ENCODE peak calls at places on chromosomes 12 and 14, in ten cellular contexts. One of them, this sample, is unnamed.

GRCh38 chr14:69695664-69696527 is 71.0 kb upstream of the SRSF5 start:
- DNase-seq in SIG-M5: no peak
- DNase-seq in EL: no peak
- DNase-seq in keratinocyte: no peak
- DNase-seq in NCI-H1436: no peak
- DNase-seq in H4: no peak
- DNase-seq in esophagus muscularis mucosa: no peak
- DNase-seq in lower leg skin: no peak
- DNase-seq in foreskin fibroblast: no peak
- DNase-seq in stomach: peak; percentile 52
- DNase-seq in this sample: no peak

GRCh38 chr12:54616933-54617535 is 17.7 kb downstream of the LACRT start:
- DNase-seq in NCI-H1436: no peak
- DNase-seq in SIG-M5: no peak
- DNase-seq in EL: no peak
- DNase-seq in esophagus muscularis mucosa: no peak
- DNase-seq in lower leg skin: no peak
- DNase-seq in keratinocyte: no peak
- DNase-seq in stomach: no peak
- DNase-seq in foreskin fibroblast: no peak
- DNase-seq in H4: no peak
- DNase-seq in this sample: no peak

GRCh38 chr12:93429448-93429847 is 12.3 kb downstream of the UBE2N start:
- DNase-seq in keratinocyte: no peak
- DNase-seq in esophagus muscularis mucosa: no peak
- DNase-seq in NCI-H1436: no peak
- DNase-seq in H4: no peak
- DNase-seq in stomach: no peak
- DNase-seq in lower leg skin: no peak
- DNase-seq in SIG-M5: no peak
- DNase-seq in foreskin fibroblast: no peak
- DNase-seq in EL: no peak
- DNase-seq in this sample: no peak

GRCh38 chr14:32256606-32257005 is 53.5 kb upstream of the RNU6-8 start:
- DNase-seq in keratinocyte: no peak
- DNase-seq in esophagus muscularis mucosa: no peak
- DNase-seq in stomach: no peak
- DNase-seq in SIG-M5: no peak
- DNase-seq in lower leg skin: no peak
- DNase-seq in foreskin fibroblast: no peak
- DNase-seq in NCI-H1436: no peak
- DNase-seq in H4: no peak
- DNase-seq in EL: no peak
- DNase-seq in this sample: no peak

GRCh38 chr12:40446385-40446784 is 221.6 kb downstream of the LRRK2 start:
- DNase-seq in EL: peak; percentile 1
- DNase-seq in SIG-M5: no peak
- DNase-seq in lower leg skin: no peak
- DNase-seq in H4: peak; percentile 8
- DNase-seq in NCI-H1436: no peak
- DNase-seq in stomach: no peak
- DNase-seq in keratinocyte: peak; percentile 13
- DNase-seq in esophagus muscularis mucosa: no peak
- DNase-seq in foreskin fibroblast: peak; percentile 0
- DNase-seq in this sample: no peak

GRCh38 chr12:49091056-49091835 is 3.4 kb downstream of the DHH start:
- DNase-seq in SIG-M5: no peak
- DNase-seq in foreskin fibroblast: no peak
- DNase-seq in EL: no peak
- DNase-seq in stomach: no peak
- DNase-seq in H4: no peak
- DNase-seq in lower leg skin: no peak
- DNase-seq in NCI-H1436: no peak
- DNase-seq in esophagus muscularis mucosa: no peak
- DNase-seq in keratinocyte: no peak
- DNase-seq in this sample: no peak

GRCh38 chr12:93954160-93955112 is 193.9 kb upstream of the PLXNC1 start:
- DNase-seq in keratinocyte: no peak
- DNase-seq in lower leg skin: peak; percentile 66
- DNase-seq in EL: no peak
- DNase-seq in foreskin fibroblast: peak; percentile 85
- DNase-seq in SIG-M5: no peak
- DNase-seq in stomach: no peak
- DNase-seq in NCI-H1436: no peak
- DNase-seq in esophagus muscularis mucosa: no peak
- DNase-seq in H4: no peak
- DNase-seq in this sample: peak; percentile 75

GRCh38 chr14:105138021-105138541 is 30.5 kb downstream of the JAG2 start:
- DNase-seq in foreskin fibroblast: no peak
- DNase-seq in esophagus muscularis mucosa: no peak
- DNase-seq in H4: no peak
- DNase-seq in stomach: no peak
- DNase-seq in NCI-H1436: no peak
- DNase-seq in keratinocyte: no peak
- DNase-seq in EL: no peak
- DNase-seq in lower leg skin: no peak
- DNase-seq in SIG-M5: no peak
- DNase-seq in this sample: no peak

GRCh38 chr12:96194901-96195844 is 998 bp downstream of the ELK3 start:
- DNase-seq in foreskin fibroblast: peak; percentile 69
- DNase-seq in SIG-M5: peak; percentile 61
- DNase-seq in stomach: peak; percentile 54
- DNase-seq in esophagus muscularis mucosa: no peak
- DNase-seq in H4: peak; percentile 82
- DNase-seq in EL: peak; percentile 86
- DNase-seq in keratinocyte: no peak
- DNase-seq in lower leg skin: peak; percentile 59
- DNase-seq in NCI-H1436: no peak
- DNase-seq in this sample: peak; percentile 31

GRCh38 chr12:51391047-51391837 is at the start of gene GALNT6:
- DNase-seq in lower leg skin: no peak
- DNase-seq in NCI-H1436: no peak
- DNase-seq in EL: peak; percentile 53
- DNase-seq in keratinocyte: no peak
- DNase-seq in H4: no peak
- DNase-seq in foreskin fibroblast: no peak
- DNase-seq in stomach: peak; percentile 82
- DNase-seq in esophagus muscularis mucosa: no peak
- DNase-seq in SIG-M5: no peak
- DNase-seq in this sample: no peak

GRCh38 chr14:61609885-61610284 is 85.4 kb upstream of the HIF1A start:
- DNase-seq in EL: no peak
- DNase-seq in lower leg skin: no peak
- DNase-seq in H4: no peak
- DNase-seq in NCI-H1436: no peak
- DNase-seq in esophagus muscularis mucosa: no peak
- DNase-seq in SIG-M5: no peak
- DNase-seq in foreskin fibroblast: no peak
- DNase-seq in stomach: no peak
- DNase-seq in keratinocyte: no peak
- DNase-seq in this sample: no peak

GRCh38 chr14:51014086-51014485 is 69.8 kb upstream of the PYGL start:
- DNase-seq in H4: no peak
- DNase-seq in stomach: no peak
- DNase-seq in EL: peak; percentile 76
- DNase-seq in lower leg skin: peak; percentile 29
- DNase-seq in keratinocyte: no peak
- DNase-seq in NCI-H1436: no peak
- DNase-seq in SIG-M5: no peak
- DNase-seq in foreskin fibroblast: peak; percentile 69
- DNase-seq in esophagus muscularis mucosa: no peak
- DNase-seq in this sample: peak; percentile 72

GRCh38 chr12:69052613-69053408 is 119.8 kb upstream of the CPM start:
- DNase-seq in NCI-H1436: no peak
- DNase-seq in lower leg skin: no peak
- DNase-seq in H4: peak; percentile 87
- DNase-seq in stomach: no peak
- DNase-seq in keratinocyte: peak; percentile 44
- DNase-seq in EL: peak; percentile 91
- DNase-seq in SIG-M5: no peak
- DNase-seq in esophagus muscularis mucosa: no peak
- DNase-seq in foreskin fibroblast: peak; percentile 89
- DNase-seq in this sample: no peak

GRCh38 chr12:52285172-52285745 is 6.1 kb downstream of the KRT81 start:
- DNase-seq in SIG-M5: no peak
- DNase-seq in keratinocyte: peak; percentile 73
- DNase-seq in H4: no peak
- DNase-seq in stomach: no peak
- DNase-seq in lower leg skin: no peak
- DNase-seq in NCI-H1436: no peak
- DNase-seq in foreskin fibroblast: peak; percentile 46
- DNase-seq in EL: peak; percentile 90
- DNase-seq in esophagus muscularis mucosa: no peak
- DNase-seq in this sample: no peak

GRCh38 chr12:111170559-111170958 is 198.3 kb downstream of the PHETA1 start:
- DNase-seq in NCI-H1436: no peak
- DNase-seq in EL: no peak
- DNase-seq in foreskin fibroblast: no peak
- DNase-seq in SIG-M5: peak; percentile 95
- DNase-seq in H4: no peak
- DNase-seq in esophagus muscularis mucosa: no peak
- DNase-seq in stomach: no peak
- DNase-seq in keratinocyte: no peak
- DNase-seq in lower leg skin: peak; percentile 15
- DNase-seq in this sample: no peak

GRCh38 chr14:36870776-36871175 is 209.1 kb downstream of the PAX9 start:
- DNase-seq in H4: peak; percentile 5
- DNase-seq in stomach: no peak
- DNase-seq in SIG-M5: no peak
- DNase-seq in keratinocyte: no peak
- DNase-seq in esophagus muscularis mucosa: no peak
- DNase-seq in foreskin fibroblast: no peak
- DNase-seq in lower leg skin: no peak
- DNase-seq in NCI-H1436: no peak
- DNase-seq in EL: no peak
- DNase-seq in this sample: no peak

GRCh38 chr12:124703852-124704251 is 136.4 kb upstream of the NCOR2 start:
- DNase-seq in H4: no peak
- DNase-seq in NCI-H1436: no peak
- DNase-seq in EL: no peak
- DNase-seq in SIG-M5: no peak
- DNase-seq in stomach: no peak
- DNase-seq in keratinocyte: no peak
- DNase-seq in lower leg skin: no peak
- DNase-seq in esophagus muscularis mucosa: no peak
- DNase-seq in foreskin fibroblast: no peak
- DNase-seq in this sample: no peak

GRCh38 chr12:131583085-131583712 is 127.7 kb upstream of the SFSWAP start:
- DNase-seq in stomach: no peak
- DNase-seq in foreskin fibroblast: no peak
- DNase-seq in lower leg skin: no peak
- DNase-seq in SIG-M5: no peak
- DNase-seq in H4: no peak
- DNase-seq in EL: no peak
- DNase-seq in esophagus muscularis mucosa: no peak
- DNase-seq in keratinocyte: no peak
- DNase-seq in NCI-H1436: no peak
- DNase-seq in this sample: no peak

GRCh38 chr14:53391631-53392030 is 238.5 kb upstream of the DDHD1 start:
- DNase-seq in NCI-H1436: no peak
- DNase-seq in esophagus muscularis mucosa: no peak
- DNase-seq in SIG-M5: no peak
- DNase-seq in keratinocyte: peak; percentile 96
- DNase-seq in stomach: no peak
- DNase-seq in H4: no peak
- DNase-seq in foreskin fibroblast: peak; percentile 96
- DNase-seq in lower leg skin: no peak
- DNase-seq in EL: peak; percentile 89
- DNase-seq in this sample: no peak

GRCh38 chr14:104799657-104800599 is 973 bp upstream of the ZBTB42 start:
- DNase-seq in foreskin fibroblast: peak; percentile 77
- DNase-seq in NCI-H1436: peak; percentile 66
- DNase-seq in SIG-M5: no peak
- DNase-seq in lower leg skin: peak; percentile 65
- DNase-seq in H4: peak; percentile 52
- DNase-seq in keratinocyte: peak; percentile 13
- DNase-seq in stomach: peak; percentile 90
- DNase-seq in EL: peak; percentile 79
- DNase-seq in esophagus muscularis mucosa: peak; percentile 94
- DNase-seq in this sample: no peak

GRCh38 chr14:34059037-34059924 is 108.4 kb upstream of the EGLN3 start:
- DNase-seq in stomach: no peak
- DNase-seq in keratinocyte: no peak
- DNase-seq in H4: no peak
- DNase-seq in EL: peak; percentile 15
- DNase-seq in lower leg skin: no peak
- DNase-seq in NCI-H1436: no peak
- DNase-seq in SIG-M5: no peak
- DNase-seq in foreskin fibroblast: no peak
- DNase-seq in esophagus muscularis mucosa: peak; percentile 89
- DNase-seq in this sample: no peak

GRCh38 chr14:67270354-67270753 is 29.1 kb downstream of the PALS1 start:
- DNase-seq in H4: no peak
- DNase-seq in stomach: no peak
- DNase-seq in foreskin fibroblast: no peak
- DNase-seq in SIG-M5: no peak
- DNase-seq in EL: no peak
- DNase-seq in keratinocyte: no peak
- DNase-seq in NCI-H1436: no peak
- DNase-seq in esophagus muscularis mucosa: no peak
- DNase-seq in lower leg skin: no peak
- DNase-seq in this sample: no peak

GRCh38 chr14:104659764-104660523 is 29.5 kb upstream of the INF2 start:
- DNase-seq in stomach: no peak
- DNase-seq in lower leg skin: no peak
- DNase-seq in NCI-H1436: no peak
- DNase-seq in SIG-M5: no peak
- DNase-seq in EL: no peak
- DNase-seq in foreskin fibroblast: no peak
- DNase-seq in keratinocyte: no peak
- DNase-seq in esophagus muscularis mucosa: no peak
- DNase-seq in H4: no peak
- DNase-seq in this sample: no peak